ENCODE peak calls at places on chromosomes 1 and 21, in seven cellular contexts. One of them, this sample, is unnamed.

GRCh38 chr1:55209247-55209646 is 5.9 kb downstream of the USP24 start:
- DNase-seq in HCT116: no peak
- DNase-seq in ovary: no peak
- DNase-seq in fibroblast of lung: peak; percentile 17
- DNase-seq in HFF-Myc: no peak
- DNase-seq in suprapubic skin: no peak
- DNase-seq in adipocyte: peak; percentile 30
- DNase-seq in this sample: no peak

GRCh38 chr1:37682334-37682987 is 9.9 kb upstream of the CDCA8 start:
- DNase-seq in suprapubic skin: no peak
- DNase-seq in fibroblast of lung: peak; percentile 41
- DNase-seq in ovary: peak; percentile 73
- DNase-seq in HCT116: peak; percentile 38
- DNase-seq in adipocyte: peak; percentile 90
- DNase-seq in HFF-Myc: no peak
- DNase-seq in this sample: peak; percentile 43

GRCh38 chr21:32593690-32594089 is 8.4 kb upstream of the TCP10L start:
- DNase-seq in adipocyte: no peak
- DNase-seq in suprapubic skin: no peak
- DNase-seq in fibroblast of lung: no peak
- DNase-seq in ovary: no peak
- DNase-seq in HFF-Myc: no peak
- DNase-seq in HCT116: no peak
- DNase-seq in this sample: no peak

GRCh38 chr1:214401666-214402065 is 120.7 kb downstream of the SMYD2 start:
- DNase-seq in suprapubic skin: no peak
- DNase-seq in adipocyte: no peak
- DNase-seq in HCT116: no peak
- DNase-seq in ovary: no peak
- DNase-seq in fibroblast of lung: peak; percentile 84
- DNase-seq in HFF-Myc: no peak
- DNase-seq in this sample: peak; percentile 49

GRCh38 chr21:17575076-17575475 is 37.6 kb downstream of the BTG3 start:
- DNase-seq in HCT116: no peak
- DNase-seq in HFF-Myc: no peak
- DNase-seq in ovary: no peak
- DNase-seq in fibroblast of lung: no peak
- DNase-seq in suprapubic skin: no peak
- DNase-seq in adipocyte: no peak
- DNase-seq in this sample: no peak

GRCh38 chr21:41641821-41642368 is 125.0 kb downstream of the RIPK4 start:
- DNase-seq in adipocyte: peak; percentile 94
- DNase-seq in HFF-Myc: peak; percentile 76
- DNase-seq in suprapubic skin: no peak
- DNase-seq in fibroblast of lung: peak; percentile 93
- DNase-seq in ovary: peak; percentile 50
- DNase-seq in HCT116: no peak
- DNase-seq in this sample: peak; percentile 70

GRCh38 chr1:169202836-169203235 is 96.3 kb downstream of the ATP1B1 start:
- DNase-seq in adipocyte: no peak
- DNase-seq in fibroblast of lung: no peak
- DNase-seq in HCT116: no peak
- DNase-seq in suprapubic skin: no peak
- DNase-seq in HFF-Myc: no peak
- DNase-seq in ovary: no peak
- DNase-seq in this sample: no peak

GRCh38 chr1:7745783-7746182 is 25.3 kb upstream of the VAMP3 start:
- DNase-seq in HFF-Myc: no peak
- DNase-seq in ovary: no peak
- DNase-seq in suprapubic skin: no peak
- DNase-seq in fibroblast of lung: no peak
- DNase-seq in adipocyte: no peak
- DNase-seq in HCT116: no peak
- DNase-seq in this sample: no peak

DNA sequence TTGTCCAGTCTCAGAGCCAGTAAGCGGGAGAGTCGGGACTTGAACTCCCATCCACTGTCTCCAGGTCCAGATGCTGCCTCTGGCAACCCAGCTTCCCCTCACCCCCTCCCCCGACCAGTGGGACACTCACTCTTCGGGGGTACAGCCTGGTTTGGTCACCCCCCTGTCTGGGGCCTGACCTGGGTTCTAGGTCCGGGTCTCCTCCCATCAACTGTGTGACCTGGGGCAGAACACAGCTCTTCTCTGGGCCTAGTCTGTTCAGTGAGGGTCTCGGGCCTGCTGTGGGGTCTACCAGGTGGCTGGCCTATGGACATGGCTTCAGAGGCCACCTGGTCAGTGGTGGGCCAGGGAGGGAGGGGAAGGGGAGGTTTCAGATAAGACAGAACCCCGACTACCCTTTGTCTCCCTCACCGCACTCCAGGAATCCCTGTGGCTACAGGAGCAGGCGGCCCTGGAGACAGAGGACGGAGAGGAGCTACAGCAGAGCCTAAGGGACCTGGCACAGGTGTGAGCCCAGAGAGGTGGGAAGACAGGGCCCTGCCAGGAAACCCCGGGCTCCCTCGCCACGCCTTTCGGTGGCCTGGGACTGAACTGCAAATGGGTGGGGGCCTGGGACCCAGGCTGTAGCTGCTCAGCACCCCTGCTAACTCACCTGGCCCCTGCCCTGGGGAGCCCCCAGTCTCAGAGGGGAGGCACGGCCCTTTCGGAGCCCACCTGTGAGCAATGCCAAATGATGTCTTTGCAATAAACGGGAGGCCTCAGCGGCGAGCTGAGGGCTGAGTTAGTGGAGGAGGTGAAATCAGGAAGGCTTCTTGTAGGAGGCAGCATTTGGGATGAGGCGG is 4.1 kb upstream of the NBPF3 start:
- DNase-seq in HCT116: no peak
- DNase-seq in fibroblast of lung: no peak
- DNase-seq in adipocyte: no peak
- DNase-seq in HFF-Myc: no peak
- DNase-seq in ovary: peak; percentile 17
- DNase-seq in suprapubic skin: no peak
- DNase-seq in this sample: no peak
- H3K4me3 ChIP-seq in HCT116: no peak overlapping the region
- H3K4me3 ChIP-seq in fibroblast of lung: no peak overlapping the region
- H3K4me3 ChIP-seq in adipocyte: peak overlapping the region; percentile 27
- H3K4me3 ChIP-seq in HFF-Myc: no peak overlapping the region
- H3K4me3 ChIP-seq in ovary: no peak overlapping the region
- H3K4me3 ChIP-seq in suprapubic skin: peak overlapping the region; percentile 40
- H3K4me3 ChIP-seq in this sample: no peak overlapping the region

DNA sequence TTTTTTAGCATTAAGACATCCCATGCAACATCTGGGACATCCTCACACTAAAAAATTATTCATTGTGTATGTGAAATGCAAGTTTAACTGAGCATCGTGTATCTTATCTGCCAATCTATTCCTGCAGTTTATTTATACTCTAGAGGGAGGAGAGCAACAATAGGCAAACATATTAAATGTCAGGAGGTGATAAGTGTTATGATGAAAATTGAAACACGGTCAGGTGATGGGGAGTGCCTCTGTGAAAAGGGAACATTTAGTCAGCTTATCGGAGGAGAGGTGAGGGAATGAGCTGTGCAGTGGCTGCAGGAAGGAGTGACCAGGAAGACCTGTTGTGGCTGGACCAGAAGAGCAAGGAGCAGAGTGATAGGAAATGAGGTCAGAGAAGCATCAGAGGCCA is 775 bp upstream of the EFCAB14 start:
- DNase-seq in ovary: no peak
- DNase-seq in suprapubic skin: no peak
- DNase-seq in adipocyte: no peak
- DNase-seq in HCT116: no peak
- DNase-seq in HFF-Myc: no peak
- DNase-seq in fibroblast of lung: no peak
- DNase-seq in this sample: no peak
- H3K4me3 ChIP-seq in ovary: no peak overlapping the region
- H3K4me3 ChIP-seq in suprapubic skin: peak overlapping the region; percentile 99
- H3K4me3 ChIP-seq in adipocyte: peak overlapping the region; percentile 99
- H3K4me3 ChIP-seq in HCT116: peak overlapping the region; percentile 36
- H3K4me3 ChIP-seq in HFF-Myc: peak overlapping the region; percentile 91
- H3K4me3 ChIP-seq in fibroblast of lung: peak overlapping the region; percentile 88
- H3K4me3 ChIP-seq in this sample: peak overlapping the region; percentile 85

GRCh38 chr1:220894924-220895256 is 15.6 kb downstream of the HLX start:
- DNase-seq in ovary: no peak
- DNase-seq in fibroblast of lung: no peak
- DNase-seq in adipocyte: no peak
- DNase-seq in suprapubic skin: no peak
- DNase-seq in HFF-Myc: no peak
- DNase-seq in HCT116: no peak
- DNase-seq in this sample: no peak

GRCh38 chr1:220892997-220893700 is 13.9 kb downstream of the HLX start:
- DNase-seq in HCT116: no peak
- DNase-seq in HFF-Myc: no peak
- DNase-seq in ovary: no peak
- DNase-seq in fibroblast of lung: no peak
- DNase-seq in suprapubic skin: no peak
- DNase-seq in adipocyte: no peak
- DNase-seq in this sample: no peak

GRCh38 chr1:220895412-220895946 is 16.2 kb downstream of the HLX start:
- DNase-seq in suprapubic skin: no peak
- DNase-seq in fibroblast of lung: no peak
- DNase-seq in HFF-Myc: no peak
- DNase-seq in ovary: no peak
- DNase-seq in adipocyte: no peak
- DNase-seq in HCT116: no peak
- DNase-seq in this sample: no peak

GRCh38 chr1:220893701-220894024 is 14.4 kb downstream of the HLX start:
- DNase-seq in HFF-Myc: no peak
- DNase-seq in adipocyte: no peak
- DNase-seq in HCT116: no peak
- DNase-seq in suprapubic skin: no peak
- DNase-seq in ovary: no peak
- DNase-seq in fibroblast of lung: no peak
- DNase-seq in this sample: no peak

GRCh38 chr1:220894025-220894923 is 15.0 kb downstream of the HLX start:
- DNase-seq in adipocyte: no peak
- DNase-seq in suprapubic skin: no peak
- DNase-seq in ovary: no peak
- DNase-seq in HFF-Myc: no peak
- DNase-seq in fibroblast of lung: no peak
- DNase-seq in HCT116: no peak
- DNase-seq in this sample: no peak
- H3K4me3 ChIP-seq in adipocyte: peak overlapping the region; percentile 73
- H3K4me3 ChIP-seq in suprapubic skin: peak overlapping the region; percentile 44
- H3K4me3 ChIP-seq in ovary: no peak overlapping the region
- H3K4me3 ChIP-seq in HFF-Myc: peak overlapping the region; percentile 8
- H3K4me3 ChIP-seq in fibroblast of lung: no peak overlapping the region
- H3K4me3 ChIP-seq in HCT116: no peak overlapping the region
- H3K4me3 ChIP-seq in this sample: peak overlapping the region; percentile 34

GRCh38 chr1:197917813-197918646 is 858 bp downstream of the LHX9 start:
- DNase-seq in HFF-Myc: no peak
- DNase-seq in adipocyte: peak; percentile 66
- DNase-seq in ovary: peak; percentile 53
- DNase-seq in suprapubic skin: no peak
- DNase-seq in fibroblast of lung: no peak
- DNase-seq in HCT116: no peak
- DNase-seq in this sample: no peak

GRCh38 chr1:197917553-197917812 is 311 bp downstream of the LHX9 start:
- DNase-seq in adipocyte: no peak
- DNase-seq in suprapubic skin: no peak
- DNase-seq in HFF-Myc: no peak
- DNase-seq in ovary: no peak
- DNase-seq in fibroblast of lung: no peak
- DNase-seq in HCT116: no peak
- DNase-seq in this sample: no peak

GRCh38 chr1:197919523-197920301 is 2.5 kb downstream of the LHX9 start:
- DNase-seq in suprapubic skin: peak; percentile 46
- DNase-seq in HFF-Myc: no peak
- DNase-seq in ovary: no peak
- DNase-seq in adipocyte: no peak
- DNase-seq in HCT116: no peak
- DNase-seq in fibroblast of lung: no peak
- DNase-seq in this sample: no peak

GRCh38 chr1:197920345-197921117 is 3.4 kb downstream of the LHX9 start:
- DNase-seq in fibroblast of lung: no peak
- DNase-seq in ovary: no peak
- DNase-seq in suprapubic skin: no peak
- DNase-seq in HCT116: no peak
- DNase-seq in HFF-Myc: no peak
- DNase-seq in adipocyte: no peak
- DNase-seq in this sample: no peak

DNA sequence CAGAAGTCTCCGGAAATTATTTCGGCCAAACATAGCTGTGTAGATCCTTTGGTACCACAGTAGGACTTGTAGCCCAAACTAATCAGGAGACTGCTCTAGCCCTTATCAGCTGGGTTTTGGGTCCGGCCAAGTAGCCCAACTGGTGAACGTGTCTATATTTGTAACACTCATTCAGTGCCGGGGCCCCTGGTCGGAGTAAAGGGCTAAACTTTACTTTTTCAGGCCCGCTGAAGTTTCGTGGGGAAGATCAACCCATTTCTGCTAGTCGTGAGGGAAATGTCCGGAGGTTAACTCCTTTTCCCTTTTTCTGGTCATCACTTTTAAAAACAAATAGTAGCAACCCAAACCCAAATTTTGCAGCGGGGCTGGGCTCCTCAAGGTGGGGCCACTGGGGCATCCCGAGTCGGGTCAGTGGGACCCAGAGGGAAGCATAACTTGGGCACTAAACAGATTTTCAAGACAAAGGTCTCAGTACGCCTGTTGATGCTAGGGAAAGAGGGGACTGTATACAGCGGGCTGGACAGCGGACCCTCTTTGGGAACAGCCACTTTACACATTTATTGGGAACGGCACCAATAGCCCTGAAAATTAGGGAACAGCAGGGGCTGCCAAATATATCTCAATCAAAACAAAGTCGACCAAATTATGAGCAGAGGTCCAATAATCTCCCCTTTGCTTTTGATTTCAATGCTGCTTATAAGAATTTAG is 1.8 kb downstream of the LHX9 start:
- DNase-seq in adipocyte: no peak
- DNase-seq in HFF-Myc: no peak
- DNase-seq in suprapubic skin: no peak
- DNase-seq in ovary: no peak
- DNase-seq in fibroblast of lung: no peak
- DNase-seq in HCT116: no peak
- DNase-seq in this sample: no peak
- H3K4me3 ChIP-seq in adipocyte: no peak overlapping the region
- H3K4me3 ChIP-seq in HFF-Myc: no peak overlapping the region
- H3K4me3 ChIP-seq in suprapubic skin: peak overlapping the region; percentile 42
- H3K4me3 ChIP-seq in ovary: peak overlapping the region; percentile 30
- H3K4me3 ChIP-seq in fibroblast of lung: no peak overlapping the region
- H3K4me3 ChIP-seq in HCT116: no peak overlapping the region
- H3K4me3 ChIP-seq in this sample: no peak overlapping the region

GRCh38 chr1:22119626-22120468 is 23.1 kb downstream of the WNT4 start:
- DNase-seq in suprapubic skin: peak; percentile 50
- DNase-seq in HCT116: no peak
- DNase-seq in HFF-Myc: no peak
- DNase-seq in ovary: peak; percentile 23
- DNase-seq in fibroblast of lung: no peak
- DNase-seq in adipocyte: no peak
- DNase-seq in this sample: no peak
- H3K4me3 ChIP-seq in suprapubic skin: no peak overlapping the region
- H3K4me3 ChIP-seq in HCT116: no peak overlapping the region
- H3K4me3 ChIP-seq in HFF-Myc: no peak overlapping the region
- H3K4me3 ChIP-seq in ovary: no peak overlapping the region
- H3K4me3 ChIP-seq in fibroblast of lung: no peak overlapping the region
- H3K4me3 ChIP-seq in adipocyte: no peak overlapping the region
- H3K4me3 ChIP-seq in this sample: no peak overlapping the region